ENCODE peak calls at places on chromosomes 12 and 14, in four cellular contexts. M is mesendoderm, S is NCI-H226, U is NAMALWA. D is an unnamed sample.

GRCh38 chr14:53327716-53328115 is 174.6 kb upstream of the DDHD1 start:
- DNase-seq in M (peak), S (peak), U (no peak), D (no peak)

GRCh38 chr12:49974231-49974675 is 1.5 kb downstream of the AQP6 start:
- DNase-seq in M (peak), S (peak), U (no peak), D (peak)

GRCh38 chr12:18723752-18724151 is 14.1 kb downstream of the PLCZ1 start:
- DNase-seq in M (peak), S (peak), U (no peak), D (no peak)

GRCh38 chr12:109764776-109765492 is 51.3 kb downstream of the FAM222A start:
- DNase-seq in M (no peak), S (no peak), U (no peak), D (peak)

GRCh38 chr12:1523558-1524050 is 70.8 kb downstream of the FBXL14 start:
- DNase-seq in M (peak), S (no peak), U (no peak), D (peak)

GRCh38 chr12:51621155-51621922 is 30.3 kb downstream of the SCN8A start:
- DNase-seq in M (no peak), S (peak), U (no peak), D (no peak)

GRCh38 chr14:63423889-63424288 is 105.2 kb upstream of the GPHB5 start:
- DNase-seq in M (no peak), S (no peak), U (no peak), D (no peak)

GRCh38 chr12:66516133-66516532 is 162.7 kb downstream of the GRIP1 start:
- DNase-seq in M (peak), S (peak), U (no peak), D (no peak)

GRCh38 chr14:66231823-66232222 is 254.3 kb upstream of the CCDC196 start:
- DNase-seq in M (no peak), S (no peak), U (no peak), D (no peak)

GRCh38 chr12:104620761-104621531 is 164.2 kb downstream of the CHST11 start:
- DNase-seq in M (peak), S (no peak), U (no peak), D (peak)

GRCh38 chr14:103074699-103075341 is 9.2 kb upstream of the LBHD2 start:
- DNase-seq in M (no peak), S (no peak), U (no peak), D (peak)

GRCh38 chr14:28057286-28058011 is 709.1 kb upstream of the FOXG1 start:
- DNase-seq in M (peak), S (no peak), U (no peak), D (no peak)